ENCODE peak calls at places on chromosomes 2 and 18, in six cellular contexts. S is mesenchymal stem cell, A is H1, G is mesendoderm, W is trophoblast cell, Z is neuronal stem cell. V is an unnamed sample.
A peak's percentile ranks its signal among the peaks of the same experiment; 100 is the strongest.

GRCh38 chr2:121075641-121076500 is 209.1 kb downstream of the TFCP2L1 start:
- DNase-seq in S (no peak), Z (no peak), A (peak; percentile 77), G (peak; percentile 26), W (no peak), V (no peak)

GRCh38 chr2:104844813-104845551 is 8.9 kb upstream of the POU3F3 start:
- DNase-seq in S (no peak), G (peak; percentile 69), W (no peak), Z (no peak), A (peak; percentile 85), V (no peak)

GRCh38 chr2:97995734-97996624 is at the start of gene TMEM131:
- DNase-seq in W (peak; percentile 95), A (peak; percentile 96), Z (peak; percentile 90), S (peak; percentile 93), G (peak; percentile 97), V (peak; percentile 93)

GRCh38 chr18:8348051-8348450 is 261.2 kb upstream of the RAB12 start:
- DNase-seq in S (no peak), W (no peak), A (no peak), Z (no peak), G (no peak), V (no peak)

GRCh38 chr2:190627881-190628412 is 20.9 kb upstream of the NAB1 start:
- DNase-seq in Z (no peak), W (no peak), S (no peak), A (no peak), G (no peak), V (no peak)

GRCh38 chr18:23250893-23251656 is 115.8 kb downstream of the CABLES1 start:
- DNase-seq in W (no peak), A (no peak), Z (no peak), S (no peak), G (no peak), V (no peak)

GRCh38 chr2:80549901-80550300 is 245.3 kb upstream of the LRRTM1 start:
- DNase-seq in W (no peak), Z (no peak), A (no peak), S (no peak), G (no peak), V (no peak)

GRCh38 chr18:26286008-26286407 is 59.8 kb downstream of the TAF4B start:
- DNase-seq in Z (no peak), A (no peak), W (no peak), S (no peak), G (no peak), V (no peak)

GRCh38 chr2:240818543-240819403 is 1.2 kb downstream of the KIF1A start:
- DNase-seq in A (peak; percentile 79), S (no peak), W (no peak), G (peak; percentile 55), Z (peak; percentile 44), V (no peak)

GRCh38 chr2:10914272-10914693 is 2.5 kb downstream of the KCNF1 start:
- DNase-seq in A (no peak), Z (no peak), S (peak; percentile 28), W (no peak), G (peak; percentile 84), V (no peak)

GRCh38 chr18:48408727-48409590 is at the start of gene ZBTB7C:
- DNase-seq in W (peak; percentile 26), G (peak; percentile 26), Z (peak; percentile 67), A (peak; percentile 71), S (peak; percentile 24), V (no peak)

GRCh38 chr2:164178835-164179470 is 442.3 kb downstream of the GRB14 start:
- DNase-seq in G (peak; percentile 57), W (no peak), S (peak; percentile 14), A (no peak), Z (no peak), V (peak; percentile 24)

GRCh38 chr2:3198119-3198518 is 179.5 kb downstream of the EIPR1 start:
- DNase-seq in A (peak; percentile 61), S (no peak), G (peak; percentile 82), Z (peak; percentile 30), W (no peak), V (no peak)

GRCh38 chr2:221572180-221572820 is at the start of gene EPHA4:
- DNase-seq in S (peak; percentile 90), W (peak; percentile 88), G (peak; percentile 92), A (peak; percentile 87), Z (peak; percentile 89), V (peak; percentile 88)

GRCh38 chr2:9554841-9555337 is 741 bp downstream of the ADAM17 start:
- DNase-seq in A (no peak), W (peak; percentile 45), S (peak; percentile 89), G (peak; percentile 79), Z (no peak), V (peak; percentile 88)

GRCh38 chr18:274313-274712 is 6.5 kb upstream of the THOC1 start:
- DNase-seq in A (no peak), S (no peak), Z (no peak), G (no peak), W (no peak), V (no peak)

GRCh38 chr2:10814571-10815331 is 2.2 kb upstream of the PDIA6 start:
- DNase-seq in Z (no peak), W (no peak), G (peak; percentile 42), S (no peak), A (peak; percentile 51), V (no peak)

GRCh38 chr18:46013484-46014189 is 46.5 kb upstream of the EPG5 start:
- DNase-seq in S (no peak), G (no peak), W (no peak), Z (no peak), A (no peak), V (no peak)

GRCh38 chr2:58480191-58480590 is 239.1 kb upstream of the FANCL start:
- DNase-seq in G (no peak), Z (no peak), S (no peak), W (no peak), A (no peak), V (no peak)

GRCh38 chr2:169141713-169142352 is 72.5 kb downstream of the DHRS9 start:
- DNase-seq in G (peak; percentile 79), A (peak; percentile 90), W (peak; percentile 43), S (peak; percentile 61), Z (peak; percentile 55), V (peak; percentile 53)

GRCh38 chr2:218927411-218927810 is 32.1 kb upstream of the CDK5R2 start:
- DNase-seq in A (no peak), W (no peak), S (no peak), G (no peak), Z (no peak), V (no peak)

DNA sequence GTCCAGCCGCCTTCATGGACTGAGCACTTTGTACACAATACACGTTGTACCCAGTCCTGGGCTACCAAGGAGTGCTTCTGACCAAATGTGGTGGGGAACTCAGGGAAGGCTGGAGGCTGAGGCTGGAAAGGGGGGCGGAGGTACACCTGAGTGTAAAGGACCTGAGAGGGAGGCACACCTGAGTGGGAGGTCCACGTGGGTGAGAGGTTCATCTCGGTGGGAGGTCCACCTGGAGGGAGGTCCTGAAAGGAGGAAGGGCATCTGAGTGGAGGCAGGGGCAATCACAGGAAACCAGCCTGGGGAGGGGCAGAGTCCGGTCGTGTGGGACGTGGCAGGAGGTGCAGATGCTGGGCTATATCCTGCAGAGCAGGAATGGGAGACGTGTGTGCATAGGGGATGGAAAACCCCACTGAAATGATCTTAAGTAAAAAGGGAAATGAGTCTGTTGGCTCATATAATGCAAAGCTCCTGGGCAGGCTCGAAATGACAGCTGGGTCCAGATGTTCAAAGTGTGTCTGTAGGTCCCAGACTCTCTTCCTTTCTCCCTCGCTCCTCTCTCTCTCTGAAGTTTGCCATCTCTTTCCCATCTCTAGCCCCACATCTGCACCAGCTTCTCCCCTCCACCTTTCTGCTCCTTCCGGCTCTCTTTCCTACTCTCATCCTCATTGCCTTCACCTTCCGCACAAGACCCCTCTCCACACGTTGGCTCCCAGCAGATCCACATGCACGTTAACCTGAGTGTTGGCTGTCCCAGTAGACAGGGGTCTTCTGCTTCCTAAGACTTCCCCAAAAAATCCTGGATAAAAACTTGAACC is 137.7 kb downstream of the PXDN start:
- DNase-seq in A (no peak), Z (no peak), G (no peak), S (peak; percentile 85), W (no peak), V (peak; percentile 68)
- H2AK5ac ChIP-seq in A (no peak overlapping the region), Z (no peak overlapping the region), G (peak overlapping the region; percentile 93), S (no peak overlapping the region), W (no peak overlapping the region), V (peak overlapping the region; percentile 78)

GRCh38 chr18:77320960-77321559 is 71.4 kb downstream of the GALR1 start:
- DNase-seq in S (no peak), W (no peak), G (no peak), Z (no peak), A (no peak), V (no peak)

GRCh38 chr18:77321823-77322805 is 72.5 kb downstream of the GALR1 start:
- DNase-seq in S (no peak), W (no peak), Z (no peak), A (no peak), G (no peak), V (no peak)

GRCh38 chr18:77316013-77316412 is 66.4 kb downstream of the GALR1 start:
- DNase-seq in W (no peak), Z (no peak), A (no peak), S (no peak), G (no peak), V (no peak)

GRCh38 chr18:77314952-77315351 is 65.3 kb downstream of the GALR1 start:
- DNase-seq in W (no peak), G (no peak), S (no peak), A (no peak), Z (no peak), V (no peak)

DNA sequence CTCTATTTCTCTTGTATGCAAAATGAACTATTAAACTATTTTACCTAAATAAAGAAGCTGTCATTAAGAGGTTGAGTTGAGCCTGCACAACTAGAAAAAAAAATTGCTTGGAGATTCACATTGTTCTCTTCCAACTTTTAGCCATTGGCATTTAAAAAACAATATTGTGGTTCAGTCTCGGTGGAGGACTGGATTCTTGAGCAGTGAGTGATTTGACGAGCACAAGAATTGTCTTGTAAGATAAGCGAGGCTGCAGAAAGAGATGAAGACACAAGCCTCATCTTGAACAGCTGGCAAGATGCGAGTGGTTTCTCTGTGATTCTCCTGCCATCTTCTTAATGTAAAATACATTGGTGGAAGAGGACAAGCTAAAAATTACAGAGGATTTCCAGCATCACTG is 67.0 kb downstream of the GALR1 start:
- DNase-seq in Z (no peak), S (no peak), W (no peak), G (no peak), A (no peak), V (no peak)
- H2BK120ac ChIP-seq in Z (no peak overlapping the region), S (no peak overlapping the region), W (no peak overlapping the region), G (no peak overlapping the region), A (no peak overlapping the region), V (no peak overlapping the region)

GRCh38 chr2:128735296-128735960 is 416.8 kb upstream of the HS6ST1 start:
- DNase-seq in Z (no peak), S (no peak), G (peak; percentile 22), A (no peak), W (no peak), V (no peak)

GRCh38 chr2:128736689-128737545 is 418.2 kb upstream of the HS6ST1 start:
- DNase-seq in A (peak; percentile 95), W (peak; percentile 85), Z (peak; percentile 77), S (peak; percentile 73), G (peak; percentile 86), V (peak; percentile 49)

GRCh38 chr2:128737546-128737826 is 418.8 kb upstream of the HS6ST1 start:
- DNase-seq in A (no peak), W (no peak), G (no peak), S (no peak), Z (no peak), V (no peak)

GRCh38 chr2:128734521-128735295 is 416.0 kb upstream of the HS6ST1 start:
- DNase-seq in W (peak; percentile 80), Z (no peak), G (peak; percentile 59), S (peak; percentile 92), A (peak; percentile 67), V (peak; percentile 29)

GRCh38 chr2:128736046-128736688 is 417.5 kb upstream of the HS6ST1 start:
- DNase-seq in W (peak; percentile 37), G (no peak), Z (no peak), S (peak; percentile 41), A (no peak), V (no peak)
- H3K4me3 ChIP-seq in W (no peak overlapping the region), G (no peak overlapping the region), Z (no peak overlapping the region), S (peak overlapping the region; percentile 56), A (no peak overlapping the region), V (no peak overlapping the region)

GRCh38 chr2:148893906-148894305 is 18.9 kb downstream of the KIF5C start:
- DNase-seq in Z (no peak), G (no peak), A (no peak), W (no peak), S (no peak), V (no peak)
- H2AK5ac ChIP-seq in Z (no peak overlapping the region), G (no peak overlapping the region), A (no peak overlapping the region), W (no peak overlapping the region), S (no peak overlapping the region), V (no peak overlapping the region)